ENCODE peak calls at places on chromosomes 12 and 14, in five cellular contexts. One of them, this sample, is unnamed.

GRCh38 chr14:90293766-90294471 is 37.6 kb downstream of the PSMC1 start:
- DNase-seq in iPS-NIHi11: no peak
- DNase-seq in left ventricle myocardium inferior: no peak
- DNase-seq in NCI-H510A treated with DMSO at 0.1 percent for 48 hours: no peak
- DNase-seq in progenitor cell of endocrine pancreas: no peak
- DNase-seq in this sample: no peak

GRCh38 chr12:82608706-82609105 is 78.0 kb upstream of the TMTC2 start:
- DNase-seq in left ventricle myocardium inferior: no peak
- DNase-seq in progenitor cell of endocrine pancreas: no peak
- DNase-seq in NCI-H510A treated with DMSO at 0.1 percent for 48 hours: no peak
- DNase-seq in iPS-NIHi11: no peak
- DNase-seq in this sample: no peak

GRCh38 chr12:96255077-96255476 is 60.9 kb downstream of the ELK3 start:
- DNase-seq in NCI-H510A treated with DMSO at 0.1 percent for 48 hours: no peak
- DNase-seq in progenitor cell of endocrine pancreas: no peak
- DNase-seq in iPS-NIHi11: no peak
- DNase-seq in left ventricle myocardium inferior: peak
- DNase-seq in this sample: no peak

GRCh38 chr14:49483266-49483665 is 102.9 kb downstream of the RPS29 start:
- DNase-seq in iPS-NIHi11: no peak
- DNase-seq in NCI-H510A treated with DMSO at 0.1 percent for 48 hours: no peak
- DNase-seq in left ventricle myocardium inferior: no peak
- DNase-seq in progenitor cell of endocrine pancreas: no peak
- DNase-seq in this sample: no peak

GRCh38 chr12:124727244-124727673 is 136.4 kb downstream of the SCARB1 start:
- DNase-seq in progenitor cell of endocrine pancreas: no peak
- DNase-seq in NCI-H510A treated with DMSO at 0.1 percent for 48 hours: no peak
- DNase-seq in iPS-NIHi11: no peak
- DNase-seq in left ventricle myocardium inferior: peak
- DNase-seq in this sample: peak

GRCh38 chr14:90087433-90087832 is 25.6 kb downstream of the KCNK13 start:
- DNase-seq in iPS-NIHi11: no peak
- DNase-seq in NCI-H510A treated with DMSO at 0.1 percent for 48 hours: no peak
- DNase-seq in left ventricle myocardium inferior: peak
- DNase-seq in progenitor cell of endocrine pancreas: no peak
- DNase-seq in this sample: no peak

GRCh38 chr12:643478-644292 is 19.6 kb downstream of the NINJ2 start:
- DNase-seq in progenitor cell of endocrine pancreas: no peak
- DNase-seq in NCI-H510A treated with DMSO at 0.1 percent for 48 hours: no peak
- DNase-seq in left ventricle myocardium inferior: peak
- DNase-seq in iPS-NIHi11: no peak
- DNase-seq in this sample: peak

GRCh38 chr12:19299765-19300164 is 139.5 kb upstream of the AEBP2 start:
- DNase-seq in left ventricle myocardium inferior: no peak
- DNase-seq in NCI-H510A treated with DMSO at 0.1 percent for 48 hours: no peak
- DNase-seq in iPS-NIHi11: peak
- DNase-seq in progenitor cell of endocrine pancreas: no peak
- DNase-seq in this sample: no peak

GRCh38 chr14:92143962-92144361 is 22.2 kb downstream of the CPSF2 start:
- DNase-seq in iPS-NIHi11: no peak
- DNase-seq in progenitor cell of endocrine pancreas: no peak
- DNase-seq in left ventricle myocardium inferior: no peak
- DNase-seq in NCI-H510A treated with DMSO at 0.1 percent for 48 hours: no peak
- DNase-seq in this sample: no peak

GRCh38 chr14:76208340-76208739 is 56.6 kb downstream of the GPATCH2L start:
- DNase-seq in iPS-NIHi11: no peak
- DNase-seq in NCI-H510A treated with DMSO at 0.1 percent for 48 hours: no peak
- DNase-seq in progenitor cell of endocrine pancreas: no peak
- DNase-seq in left ventricle myocardium inferior: no peak
- DNase-seq in this sample: peak

GRCh38 chr12:114918535-114919233 is 234.7 kb upstream of the TBX3 start:
- DNase-seq in NCI-H510A treated with DMSO at 0.1 percent for 48 hours: no peak
- DNase-seq in left ventricle myocardium inferior: no peak
- DNase-seq in iPS-NIHi11: no peak
- DNase-seq in progenitor cell of endocrine pancreas: no peak
- DNase-seq in this sample: no peak

GRCh38 chr12:12194206-12194605 is 72.6 kb downstream of the LRP6 start:
- DNase-seq in left ventricle myocardium inferior: no peak
- DNase-seq in progenitor cell of endocrine pancreas: no peak
- DNase-seq in iPS-NIHi11: no peak
- DNase-seq in NCI-H510A treated with DMSO at 0.1 percent for 48 hours: no peak
- DNase-seq in this sample: no peak

GRCh38 chr14:52089208-52089607 is 20.3 kb upstream of the NID2 start:
- DNase-seq in left ventricle myocardium inferior: no peak
- DNase-seq in iPS-NIHi11: no peak
- DNase-seq in progenitor cell of endocrine pancreas: no peak
- DNase-seq in NCI-H510A treated with DMSO at 0.1 percent for 48 hours: no peak
- DNase-seq in this sample: no peak

GRCh38 chr12:50569876-50570275 is 65.1 kb downstream of the DIP2B start:
- DNase-seq in iPS-NIHi11: no peak
- DNase-seq in progenitor cell of endocrine pancreas: no peak
- DNase-seq in left ventricle myocardium inferior: no peak
- DNase-seq in NCI-H510A treated with DMSO at 0.1 percent for 48 hours: no peak
- DNase-seq in this sample: no peak

GRCh38 chr14:68919129-68919927 is 59.8 kb downstream of the ACTN1 start:
- DNase-seq in left ventricle myocardium inferior: no peak
- DNase-seq in progenitor cell of endocrine pancreas: no peak
- DNase-seq in NCI-H510A treated with DMSO at 0.1 percent for 48 hours: no peak
- DNase-seq in iPS-NIHi11: no peak
- DNase-seq in this sample: no peak

This sample was measured in ELF-1.